ENCODE peak calls at places on chromosome X, in five cellular contexts. Y is transverse colon, G is upper lobe of right lung, L is MCF 10A, K is uterus. M is an unnamed sample.

GRCh38 chrX:135543924-135544323 is 23.5 kb downstream of the INTS6L start:
- DNase-seq in Y (peak; percentile 30), G (no peak), L (peak; percentile 24), K (no peak), M (no peak)

GRCh38 chrX:74187211-74187610 is 116.8 kb upstream of the ZCCHC13 start:
- DNase-seq in G (no peak), L (no peak), Y (no peak), K (no peak), M (no peak)

GRCh38 chrX:155874571-155875244 is 6.4 kb upstream of the VAMP7 start:
- DNase-seq in L (no peak), G (no peak), Y (no peak), K (no peak), M (no peak)

GRCh38 chrX:1244164-1245076 is 24.2 kb upstream of the CSF2RA start:
- DNase-seq in K (no peak), L (no peak), G (no peak), Y (no peak), M (no peak)

GRCh38 chrX:11064851-11065600 is 46.1 kb upstream of the HCCS start:
- DNase-seq in Y (no peak), G (no peak), K (no peak), L (peak; percentile 33), M (no peak)

GRCh38 chrX:5681159-5681558 is 547.5 kb downstream of the NLGN4X start:
- DNase-seq in G (no peak), K (no peak), Y (no peak), L (no peak), M (no peak)

GRCh38 chrX:34918856-34919255 is 23.7 kb upstream of the FAM47B start:
- DNase-seq in L (peak; percentile 58), Y (no peak), K (no peak), G (no peak), M (no peak)

GRCh38 chrX:48714573-48714972 is 18.0 kb downstream of the SUV39H1 start:
- DNase-seq in K (no peak), L (no peak), G (no peak), Y (no peak), M (no peak)

DNA sequence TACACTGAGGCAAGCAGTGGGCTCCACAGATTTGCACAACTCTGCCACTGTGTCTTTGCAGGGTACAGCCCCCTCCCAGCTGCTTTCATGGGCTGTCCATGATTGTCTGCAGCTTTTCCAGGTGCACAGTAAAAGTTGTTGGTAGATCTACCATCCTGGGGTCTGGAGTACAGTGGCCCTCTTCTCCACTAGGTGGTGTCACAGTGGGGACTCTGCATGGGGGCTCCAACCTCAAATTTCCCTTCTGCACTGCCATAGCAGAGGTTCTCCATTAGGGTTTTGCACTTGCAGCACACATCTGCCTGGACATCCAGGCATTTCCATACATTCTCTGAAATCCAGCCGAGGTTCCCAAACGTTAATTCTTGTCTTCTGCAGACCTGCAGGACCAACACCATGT is 1002.3 kb downstream of the FAM133A start:
- DNase-seq in G (no peak), Y (no peak), L (no peak), K (no peak), M (no peak)
- TF ChIP-seq CTCF in G (no peak), Y (no peak), L (no peak), K (no peak), M (no peak)

GRCh38 chrX:95318882-95319281 is 1365.8 kb upstream of the DIAPH2 start:
- DNase-seq in G (no peak), K (no peak), L (peak; percentile 28), Y (no peak), M (no peak)
- TF ChIP-seq CTCF in G (no peak), K (no peak), L (peak; percentile 28), Y (no peak), M (no peak)

GRCh38 chrX:129461801-129462456 is 61.4 kb downstream of the SMARCA1 start:
- DNase-seq in G (no peak), L (no peak), K (no peak), Y (no peak), M (no peak)

GRCh38 chrX:129462707-129463106 is 60.6 kb downstream of the SMARCA1 start:
- DNase-seq in K (no peak), G (no peak), Y (no peak), L (no peak), M (no peak)
- TF ChIP-seq CTCF in K (peak; percentile 3), G (no peak), Y (no peak), L (no peak), M (peak; percentile 49)

GRCh38 chrX:151510203-151510602 is 53.3 kb upstream of the PASD1 start:
- DNase-seq in L (no peak), G (no peak), K (no peak), Y (no peak), M (no peak)

DNA sequence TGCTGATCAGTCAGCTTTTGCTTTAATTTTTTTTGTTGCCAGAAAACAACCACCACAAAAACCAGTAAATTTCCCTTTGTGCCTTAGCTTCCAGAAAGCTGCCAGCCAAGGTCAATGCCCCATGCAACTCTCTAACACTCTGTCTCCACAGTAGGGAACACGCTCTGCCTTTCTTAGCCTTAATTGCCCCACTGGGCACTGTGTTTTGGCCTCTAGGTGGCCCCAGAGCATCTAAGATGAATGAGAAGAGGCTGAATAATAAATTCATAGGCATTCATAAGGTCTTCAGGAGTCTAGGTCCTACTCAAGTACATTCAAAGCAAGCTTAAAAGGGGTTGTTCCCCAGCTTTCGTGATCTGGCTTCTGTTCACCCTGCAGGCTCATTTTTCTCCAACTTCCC is 57.7 kb upstream of the PASD1 start:
- DNase-seq in K (no peak), L (peak; percentile 47), G (no peak), Y (no peak), M (no peak)
- TF ChIP-seq CTCF in K (no peak), L (peak; percentile 25), G (peak; percentile 20), Y (no peak), M (no peak)

GRCh38 chrX:53717205-53717604 is 30.7 kb upstream of the HUWE1 start:
- DNase-seq in G (no peak), L (no peak), K (no peak), Y (no peak), M (no peak)

GRCh38 chrX:53715336-53715924 is 28.9 kb upstream of the HUWE1 start:
- DNase-seq in L (no peak), Y (no peak), G (no peak), K (no peak), M (no peak)

GRCh38 chrX:53713987-53714579 is 27.6 kb upstream of the HUWE1 start:
- DNase-seq in K (no peak), G (no peak), Y (no peak), L (no peak), M (no peak)

GRCh38 chrX:53716328-53717088 is 30.0 kb upstream of the HUWE1 start:
- DNase-seq in L (no peak), Y (peak; percentile 15), K (no peak), G (no peak), M (no peak)

GRCh38 chrX:53714580-53715335 is 28.2 kb upstream of the HUWE1 start:
- DNase-seq in K (no peak), G (peak; percentile 68), Y (peak; percentile 14), L (peak; percentile 21), M (no peak)
- TF ChIP-seq CTCF in K (no peak), G (no peak), Y (no peak), L (no peak), M (no peak)